ENCODE peak calls at places on chromosomes 6 and 20, in nine cellular contexts. X, K, Z, R, U, T, V, B and I are unnamed samples.

GRCh38 chr20:55172310-55173002 is 697.1 kb downstream of the DOK5 start:
- DNase-seq in X (no peak), K (no peak), Z (no peak), R (no peak), U (no peak), T (no peak), V (no peak), B (no peak), I (no peak)

GRCh38 chr6:31663087-31663960 is 1.5 kb downstream of the GPANK1 start:
- DNase-seq in X (no peak), K (no peak), Z (no peak), R (no peak), U (no peak), T (no peak), V (no peak), B (no peak), I (no peak)

GRCh38 chr20:57831326-57831991 is 121.6 kb upstream of the PMEPA1 start:
- DNase-seq in X (no peak), K (no peak), Z (no peak), R (no peak), U (no peak), T (no peak), V (no peak), B (no peak), I (no peak)

GRCh38 chr20:63835031-63835858 is 4.2 kb upstream of the ZBTB46 start:
- DNase-seq in X (no peak), K (no peak), Z (peak; percentile 68), R (peak; percentile 96), U (peak; percentile 88), T (peak; percentile 95), V (no peak), B (peak; percentile 97), I (peak; percentile 26)

GRCh38 chr6:8130399-8130798 is 28.1 kb upstream of the EEF1E1 start:
- DNase-seq in X (no peak), K (no peak), Z (no peak), R (no peak), U (no peak), T (no peak), V (no peak), B (no peak), I (no peak)

GRCh38 chr6:47353822-47354221 is 44.1 kb upstream of the TNFRSF21 start:
- DNase-seq in X (no peak), K (no peak), Z (no peak), R (no peak), U (no peak), T (no peak), V (no peak), B (no peak), I (no peak)

GRCh38 chr20:51160011-51160410 is 137.1 kb upstream of the KCNG1 start:
- DNase-seq in X (no peak), K (no peak), Z (no peak), R (no peak), U (no peak), T (no peak), V (no peak), B (no peak), I (no peak)

GRCh38 chr20:44120676-44121425 is 66.1 kb downstream of the JPH2 start:
- DNase-seq in X (no peak), K (no peak), Z (no peak), R (no peak), U (no peak), T (no peak), V (no peak), B (no peak), I (no peak)

GRCh38 chr20:7682916-7683315 is 257.3 kb downstream of the HAO1 start:
- DNase-seq in X (no peak), K (no peak), Z (no peak), R (no peak), U (no peak), T (no peak), V (no peak), B (no peak), I (no peak)

GRCh38 chr6:35737413-35738211 is 780 bp downstream of the ARMC12 start:
- DNase-seq in X (peak; percentile 67), K (peak; percentile 62), Z (no peak), R (peak; percentile 45), U (peak; percentile 24), T (peak; percentile 66), V (peak; percentile 17), B (no peak), I (no peak)

GRCh38 chr6:140180306-140180705 is 805.9 kb upstream of the CITED2 start:
- DNase-seq in X (no peak), K (no peak), Z (no peak), R (no peak), U (no peak), T (no peak), V (no peak), B (no peak), I (no peak)

GRCh38 chr6:98041072-98041471 is 758.1 kb upstream of the MMS22L start:
- DNase-seq in X (no peak), K (no peak), Z (no peak), R (no peak), U (no peak), T (no peak), V (no peak), B (no peak), I (no peak)

GRCh38 chr6:164159061-164159460 is 744.5 kb downstream of the QKI start:
- DNase-seq in X (no peak), K (no peak), Z (no peak), R (no peak), U (no peak), T (no peak), V (no peak), B (no peak), I (no peak)

GRCh38 chr20:3997446-3997845 is 17.9 kb downstream of the RNF24 start:
- DNase-seq in X (no peak), K (no peak), Z (no peak), R (no peak), U (no peak), T (no peak), V (no peak), B (no peak), I (no peak)

GRCh38 chr6:5135783-5136376 is 50.7 kb downstream of the PPP1R3G start:
- DNase-seq in X (no peak), K (no peak), Z (peak; percentile 28), R (no peak), U (no peak), T (no peak), V (no peak), B (no peak), I (no peak)

GRCh38 chr6:135323202-135323668 is 142.1 kb downstream of the MYB start:
- DNase-seq in X (no peak), K (peak; percentile 32), Z (no peak), R (no peak), U (no peak), T (no peak), V (no peak), B (no peak), I (no peak)

GRCh38 chr6:7042056-7042653 is 65.6 kb upstream of the RREB1 start:
- DNase-seq in X (no peak), K (no peak), Z (no peak), R (peak; percentile 38), U (peak; percentile 47), T (no peak), V (no peak), B (no peak), I (peak; percentile 20)

GRCh38 chr20:37986873-37987601 is 46.2 kb downstream of the TTI1 start:
- DNase-seq in X (no peak), K (no peak), Z (no peak), R (peak; percentile 76), U (no peak), T (peak; percentile 25), V (no peak), B (no peak), I (no peak)

GRCh38 chr6:170041526-170041925 is 249.4 kb downstream of the DLL1 start:
- DNase-seq in X (no peak), K (no peak), Z (no peak), R (no peak), U (no peak), T (no peak), V (no peak), B (no peak), I (no peak)

GRCh38 chr6:1497593-1498105 is 108.3 kb downstream of the FOXF2 start:
- DNase-seq in X (no peak), K (no peak), Z (no peak), R (no peak), U (no peak), T (no peak), V (no peak), B (no peak), I (peak; percentile 56)

GRCh38 chr20:51486197-51487005 is 56.1 kb downstream of the NFATC2 start:
- DNase-seq in X (no peak), K (no peak), Z (no peak), R (no peak), U (no peak), T (no peak), V (no peak), B (no peak), I (no peak)

GRCh38 chr20:1397710-1398109 is 4.9 kb upstream of the FKBP1A start:
- DNase-seq in X (no peak), K (no peak), Z (no peak), R (no peak), U (no peak), T (no peak), V (no peak), B (no peak), I (no peak)

GRCh38 chr20:51428451-51429143 is 113.9 kb downstream of the NFATC2 start:
- DNase-seq in X (no peak), K (no peak), Z (no peak), R (peak; percentile 59), U (no peak), T (no peak), V (no peak), B (no peak), I (no peak)

GRCh38 chr20:25033250-25033940 is 24.5 kb downstream of the ACSS1 start:
- DNase-seq in X (peak; percentile 23), K (no peak), Z (no peak), R (no peak), U (no peak), T (no peak), V (peak; percentile 7), B (no peak), I (no peak)

GRCh38 chr6:148524509-148524908 is 181.9 kb downstream of the SASH1 start:
- DNase-seq in X (no peak), K (no peak), Z (no peak), R (no peak), U (no peak), T (peak; percentile 71), V (no peak), B (no peak), I (no peak)

GRCh38 chr6:44528716-44529115 is 141.2 kb downstream of the CDC5L start:
- DNase-seq in X (no peak), K (no peak), Z (no peak), R (no peak), U (no peak), T (no peak), V (no peak), B (peak; percentile 53), I (no peak)

GRCh38 chr20:50393242-50393641 is 116.9 kb upstream of the PTPN1 start:
- DNase-seq in X (no peak), K (no peak), Z (no peak), R (no peak), U (no peak), T (no peak), V (no peak), B (no peak), I (no peak)